ENCODE peak calls at places on chromosomes 11 and 22, in five cellular contexts. W is HepG2, Y is GM12878, E is K562, H is H1. P is an unnamed sample.

GRCh38 chr22:34960005-34960404 is 106.0 kb upstream of the ISX start:
- DNase-seq in Y (no peak), H (no peak), W (no peak), E (no peak), P (no peak)

GRCh38 chr11:114059984-114060401 is 482 bp downstream of the ZBTB16 start:
- DNase-seq in E (peak; percentile 17), H (peak; percentile 61), Y (no peak), W (no peak), P (peak; percentile 53)

GRCh38 chr22:19446603-19447387 is 716 bp downstream of the C22orf39 start:
- DNase-seq in H (no peak), Y (no peak), W (peak; percentile 7), E (no peak), P (peak; percentile 86)

GRCh38 chr11:110298298-110298765 is 1.9 kb upstream of the RDX start:
- DNase-seq in H (no peak), E (no peak), W (peak; percentile 86), Y (no peak), P (no peak)

GRCh38 chr22:43889366-43890253 is 2.2 kb downstream of the PNPLA5 start:
- DNase-seq in E (no peak), W (no peak), Y (no peak), H (no peak), P (peak; percentile 24)

GRCh38 chr11:33256031-33256807 is 962 bp upstream of the HIPK3 start:
- DNase-seq in H (no peak), Y (no peak), W (no peak), E (no peak), P (peak; percentile 15)

GRCh38 chr22:26579331-26579886 is 10.5 kb downstream of the TPST2 start:
- DNase-seq in Y (peak; percentile 30), H (no peak), W (no peak), E (no peak), P (no peak)

GRCh38 chr11:106961518-106961917 is 56.8 kb downstream of the GUCY1A2 start:
- DNase-seq in E (no peak), Y (no peak), W (no peak), H (no peak), P (no peak)

GRCh38 chr11:117281159-117281558 is 10.0 kb upstream of the BACE1-AS start:
- DNase-seq in Y (no peak), E (no peak), H (no peak), W (no peak), P (no peak)

GRCh38 chr11:103888541-103888951 is 147.9 kb upstream of the DDI1 start:
- DNase-seq in W (no peak), Y (no peak), E (no peak), H (no peak), P (no peak)

GRCh38 chr11:64000026-64000739 is 13.9 kb downstream of the OTUB1 start:
- DNase-seq in H (peak; percentile 91), E (no peak), W (no peak), Y (no peak), P (peak; percentile 90)

GRCh38 chr22:39623603-39624500 is 53.3 kb downstream of the CACNA1I start:
- DNase-seq in W (no peak), E (no peak), H (no peak), Y (no peak), P (no peak)

GRCh38 chr11:126415669-126416420 is 60.4 kb downstream of the ST3GAL4 start:
- DNase-seq in Y (no peak), H (no peak), W (no peak), E (no peak), P (no peak)

GRCh38 chr11:44033411-44033850 is 14.3 kb upstream of the ACCSL start:
- DNase-seq in Y (no peak), W (no peak), E (no peak), H (peak; percentile 6), P (no peak)

GRCh38 chr11:77159219-77159936 is 31.3 kb downstream of the MYO7A start:
- DNase-seq in Y (no peak), H (no peak), W (no peak), E (no peak), P (no peak)

GRCh38 chr11:70473186-70473872 is 75.0 kb downstream of the CTTN start:
- DNase-seq in W (no peak), E (no peak), Y (no peak), H (no peak), P (no peak)

GRCh38 chr11:26753738-26754504 is 32.1 kb upstream of the SLC5A12 start:
- DNase-seq in H (no peak), E (no peak), Y (no peak), W (peak; percentile 56), P (peak; percentile 84)

GRCh38 chr22:39209756-39210155 is 35.0 kb downstream of the PDGFB start:
- DNase-seq in E (no peak), W (no peak), Y (no peak), H (peak; percentile 47), P (no peak)

GRCh38 chr11:127106142-127106541 is 105.6 kb upstream of the KIRREL3 start:
- DNase-seq in W (no peak), E (no peak), Y (no peak), H (no peak), P (peak; percentile 28)

GRCh38 chr11:17063171-17064002 is 14.1 kb downstream of the RPS13 start:
- DNase-seq in E (peak; percentile 64), W (peak; percentile 54), Y (peak; percentile 17), H (peak; percentile 93), P (peak; percentile 85)

GRCh38 chr22:30650508-30651116 is 15.0 kb downstream of the SLC35E4 start:
- DNase-seq in Y (no peak), H (no peak), W (no peak), E (no peak), P (no peak)

GRCh38 chr11:29934115-29934638 is 82.7 kb downstream of the KCNA4 start:
- DNase-seq in Y (no peak), E (no peak), H (no peak), W (no peak), P (no peak)

GRCh38 chr11:19259487-19260345 is 19.0 kb upstream of the E2F8 start:
- DNase-seq in E (peak; percentile 73), H (peak; percentile 83), Y (no peak), W (no peak), P (peak; percentile 68)

GRCh38 chr11:69240332-69241074 is 53.5 kb upstream of the MYEOV start:
- DNase-seq in E (no peak), H (no peak), Y (no peak), W (no peak), P (peak; percentile 62)

DNA sequence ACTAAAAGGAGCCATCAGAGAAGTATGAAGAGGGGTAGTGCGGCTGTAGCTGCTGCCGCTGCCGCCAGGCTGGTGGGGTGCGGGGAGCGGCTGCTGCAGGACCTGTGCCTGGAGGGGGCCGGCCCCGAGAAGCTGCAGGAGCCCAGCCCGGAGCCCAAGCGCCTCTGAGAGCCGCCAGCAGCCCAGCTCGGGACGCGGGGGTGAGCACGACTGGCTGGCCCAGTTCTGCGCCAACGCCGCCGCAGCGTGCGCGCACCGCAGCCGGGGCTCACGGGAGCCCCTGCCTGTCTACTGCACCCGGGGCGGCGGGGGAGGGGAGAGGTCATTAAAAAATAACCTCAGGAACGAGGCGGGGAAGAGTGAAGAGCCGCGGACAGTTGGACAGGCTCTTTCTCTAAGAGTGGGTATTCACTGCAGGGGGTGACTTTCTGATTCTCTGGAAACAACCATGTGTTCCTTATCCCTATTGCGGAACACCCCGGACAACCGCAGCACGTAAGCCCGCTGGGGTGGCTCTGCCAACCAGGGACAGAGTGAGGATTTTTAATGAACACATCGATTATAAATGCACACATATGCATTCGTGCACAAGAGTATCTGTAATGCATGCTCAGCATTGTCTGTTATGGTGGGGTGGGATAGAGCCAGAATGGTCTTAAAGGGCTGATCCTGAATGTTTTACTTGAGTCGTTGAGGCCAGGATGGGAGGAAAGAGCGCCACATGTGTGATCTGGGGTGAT is 459 bp downstream of the GAS2 start:
- DNase-seq in H (peak; percentile 77), W (peak; percentile 53), Y (no peak), E (no peak), P (peak; percentile 84)
- TF ChIP-seq EZH2 in H (peak; percentile 32), W (no peak), Y (no peak), E (no peak), P (no peak)

GRCh38 chr22:23926561-23926960 is 32.4 kb downstream of the MIF start:
- DNase-seq in E (peak; percentile 4), Y (no peak), H (no peak), W (no peak), P (no peak)

GRCh38 chr22:23922921-23923320 is 28.7 kb downstream of the MIF start:
- DNase-seq in E (peak; percentile 1), H (no peak), W (peak; percentile 0), Y (no peak), P (no peak)

GRCh38 chr22:23925020-23925606 is 30.9 kb downstream of the MIF start:
- DNase-seq in W (peak; percentile 0), E (peak; percentile 0), Y (no peak), H (no peak), P (no peak)
- TF ChIP-seq CREB1 in W (no peak), E (no peak), Y (no peak), H (no peak), P (no peak)

GRCh38 chr11:9004310-9004945 is 627 bp upstream of the NRIP3 start:
- DNase-seq in Y (no peak), H (peak; percentile 81), E (no peak), W (no peak), P (peak; percentile 82)
- TF ChIP-seq EZH2 in Y (no peak), H (peak; percentile 10), E (no peak), W (no peak), P (no peak)

DNA sequence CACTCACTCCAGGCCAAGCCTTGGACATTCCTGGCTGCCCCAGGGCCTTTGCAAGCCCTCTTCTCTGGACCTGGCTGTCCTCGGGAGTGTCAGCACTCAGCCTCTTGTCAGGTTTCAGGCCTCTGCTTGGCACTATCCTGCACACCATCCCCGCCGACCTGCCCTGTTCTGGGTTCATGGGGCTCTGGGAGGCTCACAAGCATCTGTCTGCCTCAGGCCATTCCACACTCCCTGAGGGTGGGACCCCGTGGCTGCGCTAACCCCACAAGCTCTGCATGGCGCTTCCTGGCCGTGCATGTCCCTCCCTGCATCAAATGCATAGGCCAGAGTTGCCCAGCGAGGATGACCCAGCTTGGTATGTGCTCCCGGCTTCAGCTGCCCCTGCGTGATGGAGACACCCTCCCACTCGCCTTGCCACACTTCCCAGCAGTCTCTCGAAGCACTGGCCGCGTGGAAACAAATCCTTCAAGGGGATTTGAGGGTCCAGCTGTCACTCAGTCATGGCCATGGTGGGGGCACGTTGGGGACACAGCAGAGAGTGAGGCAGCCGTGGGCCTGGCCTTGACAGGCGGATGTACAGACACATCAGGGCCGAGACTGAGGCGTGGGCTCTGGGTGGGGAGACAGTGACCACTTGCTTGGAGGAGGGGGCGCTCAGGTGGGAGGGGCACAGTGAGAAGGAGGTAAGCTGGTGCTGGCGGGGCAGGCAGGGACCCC is 87.3 kb downstream of the KCNQ1 start:
- DNase-seq in W (no peak), Y (no peak), E (no peak), H (no peak), P (no peak)
- TF ChIP-seq CREB1 in W (no peak), Y (no peak), E (no peak), H (no peak), P (no peak)

P was measured in GM23338.